ENCODE peak calls at places on chromosomes 16 and 17, in seven cellular contexts. One of them, this sample, is unnamed.

GRCh38 chr17:74839955-74840354 is 19.7 kb downstream of the GRIN2C start:
- DNase-seq in upper lobe of right lung: no peak
- DNase-seq in suprapubic skin: no peak
- DNase-seq in heart left ventricle: no peak
- DNase-seq in lung: no peak
- DNase-seq in brain microvascular endothelial cell: no peak
- DNase-seq in dorsolateral prefrontal cortex: no peak
- DNase-seq in this sample: no peak

GRCh38 chr17:15392326-15392739 is 50.9 kb upstream of the TEKT3 start:
- DNase-seq in upper lobe of right lung: no peak
- DNase-seq in suprapubic skin: no peak
- DNase-seq in heart left ventricle: no peak
- DNase-seq in lung: no peak
- DNase-seq in brain microvascular endothelial cell: peak; percentile 65
- DNase-seq in dorsolateral prefrontal cortex: no peak
- DNase-seq in this sample: no peak

GRCh38 chr17:78400581-78401240 is 22.3 kb downstream of the PGS1 start:
- DNase-seq in upper lobe of right lung: no peak
- DNase-seq in suprapubic skin: no peak
- DNase-seq in heart left ventricle: no peak
- DNase-seq in lung: no peak
- DNase-seq in brain microvascular endothelial cell: no peak
- DNase-seq in dorsolateral prefrontal cortex: no peak
- DNase-seq in this sample: no peak

GRCh38 chr16:9338068-9338467 is 246.6 kb downstream of the HAPSTR1 start:
- DNase-seq in upper lobe of right lung: no peak
- DNase-seq in suprapubic skin: no peak
- DNase-seq in heart left ventricle: no peak
- DNase-seq in lung: no peak
- DNase-seq in brain microvascular endothelial cell: no peak
- DNase-seq in dorsolateral prefrontal cortex: no peak
- DNase-seq in this sample: no peak

GRCh38 chr17:36136439-36136838 is 32.8 kb downstream of the CCL4 start:
- DNase-seq in upper lobe of right lung: no peak
- DNase-seq in suprapubic skin: no peak
- DNase-seq in heart left ventricle: no peak
- DNase-seq in lung: no peak
- DNase-seq in brain microvascular endothelial cell: no peak
- DNase-seq in dorsolateral prefrontal cortex: no peak
- DNase-seq in this sample: no peak

GRCh38 chr17:71503710-71504471 is 616.9 kb upstream of the SOX9 start:
- DNase-seq in upper lobe of right lung: no peak
- DNase-seq in suprapubic skin: no peak
- DNase-seq in heart left ventricle: no peak
- DNase-seq in lung: no peak
- DNase-seq in brain microvascular endothelial cell: no peak
- DNase-seq in dorsolateral prefrontal cortex: no peak
- DNase-seq in this sample: no peak

GRCh38 chr16:253833-254232 is 19.2 kb downstream of the FAM234A start:
- DNase-seq in upper lobe of right lung: no peak
- DNase-seq in suprapubic skin: no peak
- DNase-seq in heart left ventricle: no peak
- DNase-seq in lung: no peak
- DNase-seq in brain microvascular endothelial cell: no peak
- DNase-seq in dorsolateral prefrontal cortex: no peak
- DNase-seq in this sample: no peak

GRCh38 chr16:57001026-57001669 is 11.8 kb downstream of the NLRC5 start:
- DNase-seq in upper lobe of right lung: no peak
- DNase-seq in suprapubic skin: no peak
- DNase-seq in heart left ventricle: no peak
- DNase-seq in lung: no peak
- DNase-seq in brain microvascular endothelial cell: no peak
- DNase-seq in dorsolateral prefrontal cortex: no peak
- DNase-seq in this sample: no peak

GRCh38 chr17:81483085-81483861 is 29.3 kb downstream of the ACTG1 start:
- DNase-seq in upper lobe of right lung: no peak
- DNase-seq in suprapubic skin: no peak
- DNase-seq in heart left ventricle: peak; percentile 78
- DNase-seq in lung: no peak
- DNase-seq in brain microvascular endothelial cell: no peak
- DNase-seq in dorsolateral prefrontal cortex: no peak
- DNase-seq in this sample: no peak

GRCh38 chr17:72030067-72030899 is 90.5 kb upstream of the SOX9 start:
- DNase-seq in upper lobe of right lung: peak; percentile 61
- DNase-seq in suprapubic skin: no peak
- DNase-seq in heart left ventricle: peak; percentile 22
- DNase-seq in lung: peak; percentile 46
- DNase-seq in brain microvascular endothelial cell: peak; percentile 52
- DNase-seq in dorsolateral prefrontal cortex: peak; percentile 49
- DNase-seq in this sample: no peak

GRCh38 chr16:86495756-86496261 is 14.5 kb upstream of the FOXF1 start:
- DNase-seq in upper lobe of right lung: no peak
- DNase-seq in suprapubic skin: no peak
- DNase-seq in heart left ventricle: no peak
- DNase-seq in lung: no peak
- DNase-seq in brain microvascular endothelial cell: no peak
- DNase-seq in dorsolateral prefrontal cortex: no peak
- DNase-seq in this sample: no peak

GRCh38 chr17:44024271-44024663 is 9.5 kb upstream of the TMEM101 start:
- DNase-seq in upper lobe of right lung: no peak
- DNase-seq in suprapubic skin: no peak
- DNase-seq in heart left ventricle: no peak
- DNase-seq in lung: no peak
- DNase-seq in brain microvascular endothelial cell: no peak
- DNase-seq in dorsolateral prefrontal cortex: peak; percentile 55
- DNase-seq in this sample: no peak

GRCh38 chr16:369866-370436 is 387 bp downstream of the MRPL28 start:
- DNase-seq in upper lobe of right lung: peak; percentile 67
- DNase-seq in suprapubic skin: no peak
- DNase-seq in heart left ventricle: no peak
- DNase-seq in lung: no peak
- DNase-seq in brain microvascular endothelial cell: no peak
- DNase-seq in dorsolateral prefrontal cortex: no peak
- DNase-seq in this sample: no peak

GRCh38 chr17:11823862-11824261 is 173.4 kb downstream of the ZNF18 start:
- DNase-seq in upper lobe of right lung: no peak
- DNase-seq in suprapubic skin: no peak
- DNase-seq in heart left ventricle: no peak
- DNase-seq in lung: no peak
- DNase-seq in brain microvascular endothelial cell: no peak
- DNase-seq in dorsolateral prefrontal cortex: no peak
- DNase-seq in this sample: no peak

GRCh38 chr17:50087246-50087911 is 7.8 kb upstream of the PDK2 start:
- DNase-seq in upper lobe of right lung: peak; percentile 81
- DNase-seq in suprapubic skin: peak; percentile 79
- DNase-seq in heart left ventricle: peak; percentile 63
- DNase-seq in lung: peak; percentile 66
- DNase-seq in brain microvascular endothelial cell: peak; percentile 71
- DNase-seq in dorsolateral prefrontal cortex: no peak
- DNase-seq in this sample: peak; percentile 39

GRCh38 chr16:80260906-80261311 is 279.9 kb upstream of the DYNLRB2 start:
- DNase-seq in upper lobe of right lung: no peak
- DNase-seq in suprapubic skin: no peak
- DNase-seq in heart left ventricle: no peak
- DNase-seq in lung: no peak
- DNase-seq in brain microvascular endothelial cell: no peak
- DNase-seq in dorsolateral prefrontal cortex: no peak
- DNase-seq in this sample: no peak

GRCh38 chr17:71948703-71949422 is 172.0 kb upstream of the SOX9 start:
- DNase-seq in upper lobe of right lung: no peak
- DNase-seq in suprapubic skin: no peak
- DNase-seq in heart left ventricle: no peak
- DNase-seq in lung: no peak
- DNase-seq in brain microvascular endothelial cell: no peak
- DNase-seq in dorsolateral prefrontal cortex: no peak
- DNase-seq in this sample: no peak

GRCh38 chr17:2059837-2060658 is 5.1 kb downstream of the HIC1 start:
- DNase-seq in upper lobe of right lung: no peak
- DNase-seq in suprapubic skin: no peak
- DNase-seq in heart left ventricle: no peak
- DNase-seq in lung: no peak
- DNase-seq in brain microvascular endothelial cell: no peak
- DNase-seq in dorsolateral prefrontal cortex: no peak
- DNase-seq in this sample: no peak

GRCh38 chr17:57286372-57287105 is 30.2 kb downstream of the MSI2 start:
- DNase-seq in upper lobe of right lung: no peak
- DNase-seq in suprapubic skin: no peak
- DNase-seq in heart left ventricle: no peak
- DNase-seq in lung: no peak
- DNase-seq in brain microvascular endothelial cell: no peak
- DNase-seq in dorsolateral prefrontal cortex: no peak
- DNase-seq in this sample: no peak

GRCh38 chr16:89408315-89408714 is 82.0 kb downstream of the ANKRD11 start:
- DNase-seq in upper lobe of right lung: no peak
- DNase-seq in suprapubic skin: no peak
- DNase-seq in heart left ventricle: peak; percentile 40
- DNase-seq in lung: no peak
- DNase-seq in brain microvascular endothelial cell: no peak
- DNase-seq in dorsolateral prefrontal cortex: no peak
- DNase-seq in this sample: no peak

GRCh38 chr17:74531231-74531761 is at the start of gene CD300LB:
- DNase-seq in upper lobe of right lung: no peak
- DNase-seq in suprapubic skin: peak; percentile 38
- DNase-seq in heart left ventricle: peak; percentile 11
- DNase-seq in lung: no peak
- DNase-seq in brain microvascular endothelial cell: no peak
- DNase-seq in dorsolateral prefrontal cortex: no peak
- DNase-seq in this sample: no peak

DNA sequence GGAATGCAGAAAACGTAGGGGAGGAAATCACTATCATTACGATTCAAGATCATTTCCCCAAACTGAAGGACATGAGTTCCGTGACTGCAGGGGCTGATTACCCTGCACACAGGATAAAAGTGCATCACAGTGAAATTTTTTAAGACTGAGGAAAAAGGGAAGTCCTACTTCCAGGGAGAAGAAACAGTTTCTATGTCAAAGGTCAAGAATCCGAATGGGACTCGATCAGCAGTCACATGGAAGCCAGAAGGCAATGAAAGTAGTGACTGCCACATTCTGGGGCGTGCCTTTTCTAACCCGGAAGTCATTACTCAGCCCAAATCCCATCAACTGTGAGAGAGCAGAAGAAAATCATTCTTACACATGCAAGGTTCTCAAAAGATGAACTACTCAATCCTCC is 12.1 kb downstream of the ZZEF1 start:
- DNase-seq in upper lobe of right lung: no peak
- DNase-seq in suprapubic skin: no peak
- DNase-seq in heart left ventricle: no peak
- DNase-seq in lung: peak; percentile 31
- DNase-seq in brain microvascular endothelial cell: no peak
- DNase-seq in dorsolateral prefrontal cortex: no peak
- DNase-seq in this sample: no peak
- H3K27ac ChIP-seq in upper lobe of right lung: peak overlapping the region; percentile 61
- H3K27ac ChIP-seq in suprapubic skin: peak overlapping the region; percentile 55
- H3K27ac ChIP-seq in heart left ventricle: peak overlapping the region; percentile 49
- H3K27ac ChIP-seq in lung: peak overlapping the region; percentile 75
- H3K27ac ChIP-seq in brain microvascular endothelial cell: no peak overlapping the region
- H3K27ac ChIP-seq in dorsolateral prefrontal cortex: no peak overlapping the region
- H3K27ac ChIP-seq in this sample: no peak overlapping the region

DNA sequence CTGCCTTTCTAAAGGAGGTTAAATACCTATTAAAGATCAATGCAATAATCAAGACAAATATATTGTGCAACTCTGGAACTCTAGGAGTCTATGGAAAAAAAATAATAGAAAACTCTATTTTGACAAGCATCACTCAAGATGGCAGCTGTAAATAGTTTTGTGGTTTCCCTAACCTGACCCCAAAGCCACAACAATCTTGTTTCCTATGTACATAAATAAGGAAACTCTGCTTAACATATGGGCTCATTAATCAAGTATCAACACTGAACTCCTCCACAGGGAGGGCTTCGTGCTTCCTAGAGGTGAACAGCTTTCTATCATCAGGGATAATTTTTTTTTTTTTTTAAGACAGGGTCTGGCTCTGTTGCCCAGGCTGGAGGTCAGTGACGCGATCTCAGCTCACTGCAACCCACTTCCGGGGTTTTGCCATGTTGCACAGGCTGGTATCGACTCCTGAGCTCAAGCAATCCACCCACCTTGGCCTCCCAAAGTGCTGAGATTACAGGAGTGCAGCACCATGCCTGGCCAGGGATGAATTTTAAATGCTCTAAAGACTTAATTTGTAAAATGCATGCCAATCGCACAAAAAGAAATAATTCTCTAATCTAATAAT is 42.5 kb downstream of the ARHGAP17 start:
- DNase-seq in upper lobe of right lung: no peak
- DNase-seq in suprapubic skin: no peak
- DNase-seq in heart left ventricle: no peak
- DNase-seq in lung: no peak
- DNase-seq in brain microvascular endothelial cell: no peak
- DNase-seq in dorsolateral prefrontal cortex: no peak
- DNase-seq in this sample: no peak
- H3K27ac ChIP-seq in upper lobe of right lung: no peak overlapping the region
- H3K27ac ChIP-seq in suprapubic skin: no peak overlapping the region
- H3K27ac ChIP-seq in heart left ventricle: peak overlapping the region; percentile 65
- H3K27ac ChIP-seq in lung: no peak overlapping the region
- H3K27ac ChIP-seq in brain microvascular endothelial cell: no peak overlapping the region
- H3K27ac ChIP-seq in dorsolateral prefrontal cortex: no peak overlapping the region
- H3K27ac ChIP-seq in this sample: no peak overlapping the region

DNA sequence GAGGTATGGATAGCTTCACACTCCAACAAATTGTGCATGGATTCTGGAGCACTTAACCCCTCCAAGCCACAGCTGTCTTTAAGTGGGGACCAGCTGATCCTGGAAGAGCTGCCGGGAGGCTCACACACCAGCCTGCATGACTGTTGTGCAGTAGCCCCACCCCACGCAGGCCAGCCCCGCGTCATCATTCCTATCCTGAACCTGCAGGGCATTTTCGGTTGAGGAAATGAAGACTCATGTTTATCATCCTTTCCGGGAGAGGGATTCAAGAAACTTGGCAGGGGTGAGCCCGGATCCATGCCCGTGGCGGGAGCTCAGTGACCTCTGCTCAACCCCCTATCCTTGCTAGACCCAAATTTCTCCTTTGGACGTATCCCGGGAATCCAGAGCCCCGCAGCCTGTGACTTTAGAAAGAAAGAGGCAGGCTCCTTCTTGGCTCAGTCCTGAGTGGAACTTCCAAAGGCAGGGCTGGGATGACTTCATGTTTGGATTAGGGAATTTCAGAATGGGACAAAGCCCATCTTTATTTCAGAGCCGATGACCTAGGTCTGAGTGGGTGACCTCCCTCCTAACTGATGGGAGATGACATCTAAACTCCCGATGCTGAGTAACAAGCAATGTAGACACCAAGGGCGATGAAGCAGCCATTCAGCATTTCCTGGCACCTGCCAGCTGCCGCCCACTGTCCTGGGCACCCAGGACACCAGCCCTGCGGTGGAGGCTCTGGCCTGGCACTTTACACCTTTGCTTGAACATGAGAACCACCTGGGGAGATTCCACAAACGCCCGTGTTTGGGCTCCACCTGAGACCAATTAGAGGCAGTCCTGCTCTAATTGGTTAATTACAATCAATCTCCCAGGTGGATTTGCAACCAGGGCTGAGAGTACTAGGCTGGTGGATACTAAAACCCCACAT is 43.3 kb upstream of the CMIP start:
- DNase-seq in upper lobe of right lung: no peak
- DNase-seq in suprapubic skin: peak; percentile 79
- DNase-seq in heart left ventricle: no peak
- DNase-seq in lung: no peak
- DNase-seq in brain microvascular endothelial cell: peak; percentile 77
- DNase-seq in dorsolateral prefrontal cortex: no peak
- DNase-seq in this sample: no peak
- H3K27ac ChIP-seq in upper lobe of right lung: no peak overlapping the region
- H3K27ac ChIP-seq in suprapubic skin: peak overlapping the region; percentile 33
- H3K27ac ChIP-seq in heart left ventricle: no peak overlapping the region
- H3K27ac ChIP-seq in lung: peak overlapping the region; percentile 21
- H3K27ac ChIP-seq in brain microvascular endothelial cell: no peak overlapping the region
- H3K27ac ChIP-seq in dorsolateral prefrontal cortex: no peak overlapping the region
- H3K27ac ChIP-seq in this sample: no peak overlapping the region

GRCh38 chr17:8292639-8293395 is 2.4 kb downstream of the SLC25A35 start:
- DNase-seq in upper lobe of right lung: no peak
- DNase-seq in suprapubic skin: no peak
- DNase-seq in heart left ventricle: no peak
- DNase-seq in lung: no peak
- DNase-seq in brain microvascular endothelial cell: no peak
- DNase-seq in dorsolateral prefrontal cortex: no peak
- DNase-seq in this sample: no peak
- H3K27ac ChIP-seq in upper lobe of right lung: no peak overlapping the region
- H3K27ac ChIP-seq in suprapubic skin: no peak overlapping the region
- H3K27ac ChIP-seq in heart left ventricle: no peak overlapping the region
- H3K27ac ChIP-seq in lung: peak overlapping the region; percentile 37
- H3K27ac ChIP-seq in brain microvascular endothelial cell: no peak overlapping the region
- H3K27ac ChIP-seq in dorsolateral prefrontal cortex: no peak overlapping the region
- H3K27ac ChIP-seq in this sample: no peak overlapping the region